ENCODE peak calls at places on chromosome 1, in seven cellular contexts. V is GM20000, M is foreskin fibroblast, G is AG04450, C is ovary, N is endothelial cell, U is thyroid gland. Z is an unnamed sample.

GRCh38 chr1:116762781-116763115 is 8.5 kb downstream of the CD2 start:
- DNase-seq in C (no peak), G (no peak), V (no peak), M (no peak), U (no peak), N (no peak), Z (no peak)

GRCh38 chr1:38991638-38992449 is 768 bp downstream of the AKIRIN1 start:
- DNase-seq in M (peak), V (peak), G (no peak), N (peak), C (no peak), U (peak), Z (no peak)

GRCh38 chr1:35558374-35559316 is 1.0 kb downstream of the NCDN start:
- DNase-seq in N (no peak), M (peak), U (no peak), C (peak), G (no peak), V (peak), Z (peak)

GRCh38 chr1:40662864-40663263 is 2.6 kb downstream of the RIMS3 start:
- DNase-seq in V (peak), C (no peak), G (no peak), N (no peak), M (no peak), U (no peak), Z (no peak)

GRCh38 chr1:245365621-245366020 is 210.8 kb downstream of the KIF26B start:
- DNase-seq in G (no peak), V (no peak), U (peak), M (no peak), C (no peak), N (no peak), Z (no peak)

GRCh38 chr1:39926820-39927219 is 25.1 kb upstream of the MYCL start:
- DNase-seq in M (no peak), G (no peak), C (no peak), N (no peak), V (no peak), U (peak), Z (no peak)

GRCh38 chr1:161260939-161261858 is 2.7 kb downstream of the PCP4L1 start:
- DNase-seq in M (no peak), C (no peak), G (no peak), V (peak), N (no peak), U (no peak), Z (no peak)

GRCh38 chr1:86504130-86504479 is 35.4 kb downstream of the CLCA1 start:
- DNase-seq in G (no peak), V (no peak), C (no peak), M (no peak), N (no peak), U (peak), Z (no peak)

GRCh38 chr1:227849251-227849650 is 33.8 kb downstream of the PRSS38 start:
- DNase-seq in C (no peak), U (no peak), V (no peak), G (no peak), M (no peak), N (no peak), Z (no peak)

GRCh38 chr1:19089524-19089923 is 120.5 kb downstream of the UBR4 start:
- DNase-seq in C (no peak), M (no peak), U (no peak), V (no peak), N (no peak), G (no peak), Z (no peak)

GRCh38 chr1:113057006-113057405 is 16.0 kb upstream of the LRIG2 start:
- DNase-seq in M (no peak), G (no peak), C (no peak), U (peak), N (peak), V (no peak), Z (no peak)

GRCh38 chr1:234226819-234227165 is 146.5 kb upstream of the COA6 start:
- DNase-seq in U (no peak), G (no peak), C (no peak), V (no peak), M (no peak), N (no peak), Z (no peak)

GRCh38 chr1:229148041-229148671 is 122.8 kb upstream of the RAB4A start:
- DNase-seq in M (no peak), U (peak), V (no peak), C (no peak), G (no peak), N (peak), Z (no peak)

GRCh38 chr1:110384581-110385321 is 6.1 kb downstream of the SLC16A4 start:
- DNase-seq in C (no peak), M (no peak), G (no peak), U (no peak), V (peak), N (no peak), Z (peak)

GRCh38 chr1:197890936-197891335 is 11.5 kb upstream of the C1orf53 start:
- DNase-seq in U (no peak), N (no peak), V (no peak), M (no peak), C (no peak), G (no peak), Z (no peak)

GRCh38 chr1:169363046-169363756 is 4.4 kb downstream of the NME7 start:
- DNase-seq in C (no peak), M (peak), G (peak), U (no peak), N (no peak), V (peak), Z (peak)

GRCh38 chr1:15851251-15852035 is 3.9 kb downstream of the SPEN start:
- DNase-seq in V (no peak), N (no peak), M (no peak), C (no peak), U (no peak), G (no peak), Z (no peak)

GRCh38 chr1:31651766-31652165 is 7.1 kb upstream of the PEF1 start:
- DNase-seq in N (no peak), G (no peak), C (no peak), U (peak), M (no peak), V (no peak), Z (no peak)

GRCh38 chr1:55249646-55250398 is 34.7 kb upstream of the USP24 start:
- DNase-seq in V (no peak), M (no peak), U (no peak), N (no peak), C (no peak), G (no peak), Z (no peak)

GRCh38 chr1:182616130-182617074 is 12.2 kb upstream of the RGS16 start:
- DNase-seq in M (peak), C (peak), U (peak), G (no peak), V (peak), N (no peak), Z (peak)

GRCh38 chr1:43392702-43393101 is 3.0 kb downstream of the SZT2 start:
- DNase-seq in C (no peak), U (no peak), N (no peak), G (no peak), M (no peak), V (no peak), Z (no peak)

GRCh38 chr1:64423526-64423925 is 46.4 kb upstream of the CACHD1 start:
- DNase-seq in M (no peak), U (no peak), N (no peak), C (no peak), G (no peak), V (no peak), Z (no peak)

GRCh38 chr1:241086686-241087085 is 270.3 kb downstream of the RGS7 start:
- DNase-seq in M (no peak), N (no peak), V (no peak), G (no peak), C (no peak), U (no peak), Z (no peak)

GRCh38 chr1:187244623-187245022 is 415.9 kb downstream of the PLA2G4A start:
- DNase-seq in G (no peak), M (no peak), V (no peak), U (peak), C (peak), N (no peak), Z (no peak)

GRCh38 chr1:185998391-185998790 is 264.2 kb downstream of the HMCN1 start:
- DNase-seq in N (peak), G (no peak), U (no peak), C (no peak), M (no peak), V (no peak), Z (no peak)

GRCh38 chr1:3142751-3143150 is 73.7 kb downstream of the PRDM16 start:
- DNase-seq in G (no peak), V (no peak), N (no peak), C (no peak), M (no peak), U (no peak), Z (no peak)

GRCh38 chr1:93519196-93519825 is 71.4 kb downstream of the FNBP1L start:
- DNase-seq in V (no peak), N (no peak), C (no peak), U (no peak), G (no peak), M (peak), Z (no peak)

GRCh38 chr1:163258181-163258580 is 55.5 kb upstream of the RGS5 start:
- DNase-seq in C (no peak), G (no peak), U (no peak), N (no peak), M (peak), V (no peak), Z (no peak)

GRCh38 chr1:45769261-45769932 is 18.9 kb upstream of the IPP start:
- DNase-seq in U (no peak), C (no peak), N (no peak), M (peak), V (no peak), G (peak), Z (no peak)

GRCh38 chr1:117794073-117794472 is 135.3 kb downstream of the GDAP2 start:
- DNase-seq in U (no peak), C (no peak), N (no peak), G (no peak), M (peak), V (no peak), Z (no peak)

GRCh38 chr1:231533240-231533639 is 4.8 kb downstream of the TSNAX start:
- DNase-seq in V (no peak), G (no peak), N (no peak), C (no peak), U (no peak), M (no peak), Z (no peak)
- TF ChIP-seq CTCF in V (no peak), G (no peak), N (no peak), C (no peak), U (no peak), M (no peak), Z (no peak)

GRCh38 chr1:4422496-4423289 is 231.7 kb upstream of the AJAP1 start:
- DNase-seq in C (no peak), M (no peak), G (no peak), V (no peak), U (no peak), N (no peak), Z (no peak)
- TF ChIP-seq CTCF in C (no peak), M (no peak), G (no peak), V (no peak), U (no peak), N (no peak), Z (no peak)

GRCh38 chr1:9731561-9731960 is 80.0 kb downstream of the PIK3CD start:
- DNase-seq in G (no peak), U (no peak), N (no peak), V (peak), C (no peak), M (no peak), Z (no peak)

GRCh38 chr1:9728451-9729295 is 77.1 kb downstream of the PIK3CD start:
- DNase-seq in U (no peak), N (no peak), V (no peak), G (no peak), M (no peak), C (no peak), Z (no peak)

GRCh38 chr1:9729523-9729922 is 78.0 kb downstream of the PIK3CD start:
- DNase-seq in N (no peak), U (no peak), G (no peak), M (no peak), V (peak), C (no peak), Z (no peak)

GRCh38 chr1:9731051-9731537 is 79.6 kb downstream of the PIK3CD start:
- DNase-seq in V (no peak), G (no peak), C (no peak), N (no peak), M (no peak), U (no peak), Z (no peak)

GRCh38 chr1:9730096-9730901 is 78.8 kb downstream of the PIK3CD start:
- DNase-seq in N (no peak), U (no peak), C (no peak), M (no peak), V (peak), G (no peak), Z (no peak)
- TF ChIP-seq CTCF in N (no peak), U (no peak), C (no peak), M (no peak), V (no peak), G (no peak), Z (no peak)

GRCh38 chr1:30340934-30341333 is 382.5 kb downstream of the MATN1 start:
- DNase-seq in N (no peak), G (no peak), U (no peak), C (no peak), V (no peak), M (no peak), Z (no peak)
- TF ChIP-seq CTCF in N (no peak), G (no peak), U (no peak), C (no peak), V (no peak), M (no peak), Z (no peak)

Z was measured in GM13977.